ENCODE peak calls at places on chromosome 1, in five cellular contexts. G, R, O, T and I are unnamed samples.

GRCh38 chr1:188261849-188262248 is 1433.1 kb downstream of the PLA2G4A start:
- DNase-seq in G (no peak), R (no peak), O (no peak), T (no peak), I (no peak)

GRCh38 chr1:205313681-205314308 is 7.8 kb downstream of the NUAK2 start:
- DNase-seq in G (peak; percentile 51), R (peak; percentile 91), O (peak; percentile 90), T (peak; percentile 100), I (peak; percentile 16)

GRCh38 chr1:61873581-61873980 is 131.3 kb downstream of the PATJ start:
- DNase-seq in G (no peak), R (no peak), O (no peak), T (no peak), I (no peak)

GRCh38 chr1:39195166-39196111 is 9.1 kb upstream of the MACF1 start:
- DNase-seq in G (no peak), R (peak; percentile 87), O (no peak), T (no peak), I (no peak)

GRCh38 chr1:55155522-55155921 is 59.6 kb downstream of the USP24 start:
- DNase-seq in G (no peak), R (peak; percentile 38), O (no peak), T (peak; percentile 4), I (no peak)

GRCh38 chr1:36034692-36035091 is 49.2 kb upstream of the TEKT2 start:
- DNase-seq in G (peak; percentile 6), R (peak; percentile 87), O (no peak), T (no peak), I (no peak)

GRCh38 chr1:108692724-108693655 is 880 bp downstream of the PRPF38B start:
- DNase-seq in G (peak; percentile 76), R (peak; percentile 74), O (no peak), T (peak; percentile 36), I (peak; percentile 36)

GRCh38 chr1:166875734-166876539 is at the start of gene TADA1:
- DNase-seq in G (peak; percentile 99), R (peak; percentile 98), O (peak; percentile 98), T (peak; percentile 100), I (peak; percentile 97)

GRCh38 chr1:180040034-180040433 is 85.4 kb downstream of the CEP350 start:
- DNase-seq in G (no peak), R (peak; percentile 42), O (no peak), T (no peak), I (no peak)

GRCh38 chr1:10761503-10762152 is 34.8 kb downstream of the CASZ1 start:
- DNase-seq in G (peak; percentile 29), R (no peak), O (no peak), T (no peak), I (no peak)

GRCh38 chr1:42844592-42845140 is 1.7 kb upstream of the ZNF691 start:
- DNase-seq in G (no peak), R (peak; percentile 50), O (no peak), T (no peak), I (no peak)

GRCh38 chr1:168531605-168532345 is 12.0 kb downstream of the XCL2 start:
- DNase-seq in G (no peak), R (peak; percentile 24), O (no peak), T (no peak), I (no peak)

GRCh38 chr1:240445369-240445768 is 166.6 kb downstream of the GREM2 start:
- DNase-seq in G (no peak), R (no peak), O (no peak), T (no peak), I (no peak)

GRCh38 chr1:220221670-220222069 is 50.6 kb downstream of the RAB3GAP2 start:
- DNase-seq in G (no peak), R (no peak), O (no peak), T (no peak), I (no peak)

GRCh38 chr1:168794057-168794456 is 65.1 kb upstream of the DPT start:
- DNase-seq in G (no peak), R (peak; percentile 2), O (no peak), T (no peak), I (no peak)

GRCh38 chr1:5403935-5404334 is 588.3 kb downstream of the NPHP4 start:
- DNase-seq in G (no peak), R (no peak), O (no peak), T (no peak), I (no peak)

GRCh38 chr1:53388963-53389362 is 61.1 kb upstream of the LRP8 start:
- DNase-seq in G (no peak), R (no peak), O (no peak), T (no peak), I (no peak)

GRCh38 chr1:56414728-56415224 is 164.6 kb downstream of the PLPP3 start:
- DNase-seq in G (peak; percentile 68), R (no peak), O (no peak), T (no peak), I (no peak)

GRCh38 chr1:29325675-29326074 is 89.4 kb downstream of the PTPRU start:
- DNase-seq in G (no peak), R (no peak), O (peak; percentile 54), T (peak; percentile 65), I (no peak)

GRCh38 chr1:114024049-114024448 is 44.8 kb downstream of the OLFML3 start:
- DNase-seq in G (peak; percentile 43), R (peak; percentile 13), O (no peak), T (peak; percentile 81), I (no peak)

GRCh38 chr1:110433803-110434202 is 17.1 kb upstream of the PROK1 start:
- DNase-seq in G (peak; percentile 87), R (peak; percentile 28), O (peak; percentile 88), T (peak; percentile 74), I (no peak)

GRCh38 chr1:6418668-6419396 is 887 bp downstream of the HES2 start:
- DNase-seq in G (no peak), R (no peak), O (peak; percentile 64), T (peak; percentile 38), I (no peak)

GRCh38 chr1:42462828-42463763 is at the start of gene CCDC30:
- DNase-seq in G (peak; percentile 98), R (peak; percentile 97), O (peak; percentile 95), T (peak; percentile 99), I (peak; percentile 92)

GRCh38 chr1:116489231-116489697 is 81.6 kb downstream of the CD58 start:
- DNase-seq in G (peak; percentile 26), R (peak; percentile 55), O (no peak), T (peak; percentile 49), I (no peak)

GRCh38 chr1:176515310-176515709 is 52.3 kb downstream of the PAPPA2 start:
- DNase-seq in G (peak; percentile 21), R (peak; percentile 81), O (no peak), T (no peak), I (no peak)

DNA sequence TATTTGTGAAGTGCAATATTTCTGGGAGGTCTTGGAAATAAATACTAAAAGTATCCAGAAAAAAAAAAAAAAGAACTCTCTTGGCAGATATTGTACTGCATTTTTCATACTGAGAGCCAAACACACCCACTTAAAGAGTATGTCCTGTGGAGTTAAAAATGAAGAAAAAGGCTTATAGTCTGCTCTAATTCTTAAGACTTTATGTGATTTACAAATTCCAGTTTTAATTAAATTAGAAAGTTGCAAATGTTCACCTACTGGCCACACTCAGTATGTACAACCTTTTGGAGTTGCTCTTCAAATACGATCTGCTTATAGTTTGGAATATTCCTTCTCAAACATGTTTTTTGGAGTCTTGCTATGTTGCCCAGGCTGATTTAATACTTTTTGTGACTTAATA is 107.6 kb downstream of the LEPR start:
- DNase-seq in G (no peak), R (no peak), O (no peak), T (no peak), I (no peak)
- TF ChIP-seq CTCF in G (peak; percentile 14), R (no peak), O (peak; percentile 26), T (peak; percentile 52), I (no peak)

GRCh38 chr1:248114890-248115289 is 19.9 kb downstream of the OR2L13 start:
- DNase-seq in G (no peak), R (no peak), O (no peak), T (no peak), I (no peak)

GRCh38 chr1:248111157-248111556 is 16.2 kb downstream of the OR2L13 start:
- DNase-seq in G (no peak), R (no peak), O (no peak), T (no peak), I (no peak)
- H3K9me3 ChIP-seq in G (no peaks in the 10 kb centered on the region), R (no peaks in the 10 kb centered on the region), O (peaks cover 66% of the 10 kb centered on the region), T (peaks cover 29% of the 10 kb centered on the region), I (peaks cover 26% of the 10 kb centered on the region)

GRCh38 chr1:211975152-211975941 is 60.0 kb downstream of the INTS7 start:
- DNase-seq in G (no peak), R (no peak), O (no peak), T (no peak), I (no peak)

GRCh38 chr1:211973541-211973940 is 61.8 kb downstream of the INTS7 start:
- DNase-seq in G (no peak), R (no peak), O (no peak), T (no peak), I (no peak)

GRCh38 chr1:211978596-211978995 is 56.8 kb downstream of the INTS7 start:
- DNase-seq in G (no peak), R (no peak), O (no peak), T (no peak), I (no peak)
- H3K27ac ChIP-seq in G (no peak overlapping the region), R (no peak overlapping the region), O (no peak overlapping the region), T (no peak overlapping the region), I (no peak overlapping the region)

GRCh38 chr1:154468480-154469240 is 33.4 kb upstream of the TDRD10 start:
- DNase-seq in G (no peak), R (peak; percentile 19), O (no peak), T (no peak), I (no peak)

GRCh38 chr1:154465621-154466020 is 36.4 kb upstream of the TDRD10 start:
- DNase-seq in G (no peak), R (no peak), O (no peak), T (no peak), I (no peak)

GRCh38 chr1:154466136-154466665 is 35.8 kb upstream of the TDRD10 start:
- DNase-seq in G (no peak), R (no peak), O (no peak), T (no peak), I (no peak)

GRCh38 chr1:154467768-154468102 is 34.3 kb upstream of the TDRD10 start:
- DNase-seq in G (no peak), R (no peak), O (no peak), T (no peak), I (no peak)

DNA sequence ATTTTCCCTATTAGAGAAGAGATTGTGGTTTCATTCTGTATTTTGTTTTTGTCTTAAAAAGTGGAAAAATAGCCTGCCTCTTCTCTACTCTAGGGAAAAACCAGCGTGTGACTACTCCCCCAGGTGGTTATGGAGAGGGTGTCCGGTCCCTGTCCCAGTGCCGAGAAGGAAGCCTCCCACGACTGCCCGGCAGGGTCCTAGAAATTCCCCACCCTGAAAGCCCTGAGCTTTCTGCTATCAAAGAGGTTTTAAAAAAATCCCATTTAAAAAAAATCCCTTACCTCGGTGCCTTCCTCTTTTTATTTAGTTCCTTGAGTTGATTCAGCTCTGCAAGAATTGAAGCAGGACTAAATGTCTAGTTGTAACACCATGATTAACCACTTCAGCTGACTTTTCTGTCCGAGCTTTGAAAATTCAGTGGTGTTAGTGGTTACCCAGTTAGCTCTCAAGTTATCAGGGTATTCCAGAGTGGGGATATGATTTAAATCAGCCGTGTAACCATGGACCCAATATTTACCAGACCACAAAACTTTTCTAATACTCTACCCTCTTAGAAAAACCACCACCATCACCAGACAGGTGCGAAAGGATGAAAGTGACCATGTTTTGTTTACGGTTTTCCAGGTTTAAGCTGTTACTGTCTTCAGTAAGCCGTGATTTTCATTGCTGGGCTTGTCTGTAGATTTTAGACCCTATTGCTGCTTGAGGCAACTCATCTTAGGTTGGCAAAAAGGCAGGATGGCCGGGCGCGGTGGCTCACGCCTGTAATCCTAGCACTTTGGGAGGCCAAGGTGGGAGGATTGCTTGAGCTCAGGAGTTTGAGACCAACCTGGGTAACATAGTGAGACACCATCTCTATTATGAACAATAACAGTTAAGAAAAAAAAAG is 34.9 kb upstream of the TDRD10 start:
- DNase-seq in G (no peak), R (no peak), O (no peak), T (no peak), I (no peak)
- TF ChIP-seq CTCF in G (peak; percentile 21), R (no peak), O (no peak), T (peak; percentile 21), I (no peak)